ENCODE peak calls at places on chromosomes 5 and 9, in five cellular contexts. E, W, Z, F and K are unnamed samples.

GRCh38 chr5:16536246-16536645 is 70.6 kb upstream of the ZNF622 start:
- DNase-seq in E (no peak), W (no peak), Z (peak), F (no peak), K (no peak)

GRCh38 chr9:136471802-136472487 is 10.9 kb downstream of the SEC16A start:
- DNase-seq in E (no peak), W (no peak), Z (no peak), F (no peak), K (no peak)

GRCh38 chr9:92983984-92984589 is 36.8 kb downstream of the FGD3 start:
- DNase-seq in E (peak), W (peak), Z (peak), F (no peak), K (peak)

GRCh38 chr9:94681508-94681907 is 42.2 kb upstream of the FBP1 start:
- DNase-seq in E (peak), W (peak), Z (peak), F (peak), K (peak)

GRCh38 chr5:11890777-11891176 is 13.5 kb downstream of the CTNND2 start:
- DNase-seq in E (no peak), W (no peak), Z (no peak), F (no peak), K (no peak)

GRCh38 chr5:65100846-65101678 is 332.3 kb downstream of the CWC27 start:
- DNase-seq in E (peak), W (peak), Z (peak), F (peak), K (peak)

GRCh38 chr9:128420651-128421473 is at the start of gene CERCAM:
- DNase-seq in E (peak), W (peak), Z (peak), F (peak), K (no peak)

GRCh38 chr5:54785729-54786548 is 199.5 kb downstream of the ESM1 start:
- DNase-seq in E (no peak), W (no peak), Z (no peak), F (no peak), K (peak)

GRCh38 chr9:121372563-121373400 is 2.7 kb upstream of the STOM start:
- DNase-seq in E (no peak), W (no peak), Z (no peak), F (no peak), K (no peak)

GRCh38 chr5:154371687-154372086 is 74.1 kb upstream of the SAP30L start:
- DNase-seq in E (no peak), W (no peak), Z (no peak), F (no peak), K (no peak)

GRCh38 chr5:124670672-124671592 is 75.5 kb downstream of the ZNF608 start:
- DNase-seq in E (no peak), W (no peak), Z (no peak), F (no peak), K (peak)

GRCh38 chr9:136969774-136970173 is 7.5 kb upstream of the PTGDS start:
- DNase-seq in E (no peak), W (no peak), Z (no peak), F (no peak), K (no peak)

GRCh38 chr5:80184235-80185023 is 71.4 kb downstream of the SERINC5 start:
- DNase-seq in E (no peak), W (no peak), Z (no peak), F (peak), K (peak)

GRCh38 chr5:120600639-120601038 is 136.5 kb downstream of the PRR16 start:
- DNase-seq in E (no peak), W (no peak), Z (no peak), F (no peak), K (no peak)

GRCh38 chr5:119328753-119329602 is 26.8 kb upstream of the TNFAIP8 start:
- DNase-seq in E (peak), W (no peak), Z (no peak), F (no peak), K (no peak)

GRCh38 chr9:78437721-78438610 is 141.0 kb downstream of the PSAT1 start:
- DNase-seq in E (no peak), W (no peak), Z (no peak), F (no peak), K (no peak)

GRCh38 chr5:172556262-172556661 is 84.8 kb upstream of the NEURL1B start:
- DNase-seq in E (no peak), W (no peak), Z (no peak), F (no peak), K (no peak)

GRCh38 chr5:173645437-173645807 is 29.0 kb upstream of the BOD1 start:
- DNase-seq in E (no peak), W (no peak), Z (peak), F (no peak), K (no peak)

GRCh38 chr9:98912450-98912849 is 31.3 kb upstream of the COL15A1 start:
- DNase-seq in E (no peak), W (no peak), Z (no peak), F (no peak), K (no peak)

GRCh38 chr9:81118416-81118815 is 570.9 kb downstream of the TLE1 start:
- DNase-seq in E (no peak), W (no peak), Z (no peak), F (no peak), K (no peak)

GRCh38 chr5:64840958-64841357 is 72.2 kb downstream of the CWC27 start:
- DNase-seq in E (no peak), W (no peak), Z (no peak), F (no peak), K (no peak)

GRCh38 chr5:58246521-58246944 is 213.4 kb downstream of the PLK2 start:
- DNase-seq in E (no peak), W (no peak), Z (no peak), F (no peak), K (no peak)

GRCh38 chr5:102778478-102778877 is 23.4 kb downstream of the PAM start:
- DNase-seq in E (no peak), W (no peak), Z (no peak), F (no peak), K (no peak)

GRCh38 chr5:134029156-134029555 is 24.4 kb upstream of the VDAC1 start:
- DNase-seq in E (no peak), W (no peak), Z (peak), F (no peak), K (no peak)

GRCh38 chr5:74575741-74576538 is 64.6 kb downstream of the ENC1 start:
- DNase-seq in E (peak), W (no peak), Z (peak), F (no peak), K (no peak)

GRCh38 chr5:57277085-57277484 is 103.2 kb downstream of the GPBP1 start:
- DNase-seq in E (no peak), W (no peak), Z (peak), F (no peak), K (no peak)